ENCODE peak calls at places on chromosomes 11 and 22, in eight cellular contexts. One of them, this sample, is unnamed.

GRCh38 chr22:37484115-37485005 is 1.8 kb downstream of the MFNG start:
- DNase-seq in HT-29: no peak
- DNase-seq in amniotic stem cell: no peak
- DNase-seq in dorsolateral prefrontal cortex: no peak
- DNase-seq in mucosa of gallbladder: peak
- DNase-seq in left colon: peak
- DNase-seq in HEK293T: no peak
- DNase-seq in DMS 273 treated with DMSO at 0.1 percent for 48 hours: no peak
- DNase-seq in this sample: no peak

GRCh38 chr22:30007361-30007760 is 72.9 kb upstream of the HORMAD2 start:
- DNase-seq in HT-29: no peak
- DNase-seq in amniotic stem cell: no peak
- DNase-seq in dorsolateral prefrontal cortex: no peak
- DNase-seq in mucosa of gallbladder: no peak
- DNase-seq in left colon: no peak
- DNase-seq in HEK293T: no peak
- DNase-seq in DMS 273 treated with DMSO at 0.1 percent for 48 hours: no peak
- DNase-seq in this sample: no peak

GRCh38 chr11:129280027-129280811 is 88.1 kb upstream of the ARHGAP32 start:
- DNase-seq in HT-29: peak
- DNase-seq in amniotic stem cell: no peak
- DNase-seq in dorsolateral prefrontal cortex: no peak
- DNase-seq in mucosa of gallbladder: no peak
- DNase-seq in left colon: no peak
- DNase-seq in HEK293T: no peak
- DNase-seq in DMS 273 treated with DMSO at 0.1 percent for 48 hours: no peak
- DNase-seq in this sample: no peak

GRCh38 chr11:118338637-118339061 is 3.9 kb downstream of the CD3D start:
- DNase-seq in HT-29: no peak
- DNase-seq in amniotic stem cell: no peak
- DNase-seq in dorsolateral prefrontal cortex: no peak
- DNase-seq in mucosa of gallbladder: peak
- DNase-seq in left colon: peak
- DNase-seq in HEK293T: peak
- DNase-seq in DMS 273 treated with DMSO at 0.1 percent for 48 hours: no peak
- DNase-seq in this sample: no peak

GRCh38 chr22:47835726-47836125 is 1073.3 kb downstream of the TBC1D22A start:
- DNase-seq in HT-29: peak
- DNase-seq in amniotic stem cell: no peak
- DNase-seq in dorsolateral prefrontal cortex: no peak
- DNase-seq in mucosa of gallbladder: no peak
- DNase-seq in left colon: no peak
- DNase-seq in HEK293T: no peak
- DNase-seq in DMS 273 treated with DMSO at 0.1 percent for 48 hours: no peak
- DNase-seq in this sample: no peak

GRCh38 chr11:61473370-61474025 is 35.1 kb upstream of the LRRC10B start:
- DNase-seq in HT-29: no peak
- DNase-seq in amniotic stem cell: peak
- DNase-seq in dorsolateral prefrontal cortex: no peak
- DNase-seq in mucosa of gallbladder: no peak
- DNase-seq in left colon: no peak
- DNase-seq in HEK293T: no peak
- DNase-seq in DMS 273 treated with DMSO at 0.1 percent for 48 hours: no peak
- DNase-seq in this sample: no peak

GRCh38 chr11:112270551-112271180 is 10.0 kb upstream of the PLET1 start:
- DNase-seq in HT-29: peak
- DNase-seq in amniotic stem cell: no peak
- DNase-seq in dorsolateral prefrontal cortex: no peak
- DNase-seq in mucosa of gallbladder: peak
- DNase-seq in left colon: no peak
- DNase-seq in HEK293T: no peak
- DNase-seq in DMS 273 treated with DMSO at 0.1 percent for 48 hours: no peak
- DNase-seq in this sample: no peak

GRCh38 chr11:68996376-68997123 is 15.8 kb upstream of the MRGPRD start:
- DNase-seq in HT-29: no peak
- DNase-seq in amniotic stem cell: no peak
- DNase-seq in dorsolateral prefrontal cortex: no peak
- DNase-seq in mucosa of gallbladder: no peak
- DNase-seq in left colon: no peak
- DNase-seq in HEK293T: no peak
- DNase-seq in DMS 273 treated with DMSO at 0.1 percent for 48 hours: no peak
- DNase-seq in this sample: no peak

GRCh38 chr11:45658292-45658991 is 7.0 kb downstream of the CHST1 start:
- DNase-seq in HT-29: no peak
- DNase-seq in amniotic stem cell: peak
- DNase-seq in dorsolateral prefrontal cortex: no peak
- DNase-seq in mucosa of gallbladder: peak
- DNase-seq in left colon: peak
- DNase-seq in HEK293T: no peak
- DNase-seq in DMS 273 treated with DMSO at 0.1 percent for 48 hours: no peak
- DNase-seq in this sample: no peak

GRCh38 chr11:72005347-72006260 is 6.9 kb downstream of the IL18BP start:
- DNase-seq in HT-29: no peak
- DNase-seq in amniotic stem cell: no peak
- DNase-seq in dorsolateral prefrontal cortex: no peak
- DNase-seq in mucosa of gallbladder: no peak
- DNase-seq in left colon: no peak
- DNase-seq in HEK293T: no peak
- DNase-seq in DMS 273 treated with DMSO at 0.1 percent for 48 hours: no peak
- DNase-seq in this sample: no peak

GRCh38 chr11:8690374-8691342 is 8.1 kb downstream of the RPL27A start:
- DNase-seq in HT-29: no peak
- DNase-seq in amniotic stem cell: no peak
- DNase-seq in dorsolateral prefrontal cortex: no peak
- DNase-seq in mucosa of gallbladder: no peak
- DNase-seq in left colon: peak
- DNase-seq in HEK293T: no peak
- DNase-seq in DMS 273 treated with DMSO at 0.1 percent for 48 hours: no peak
- DNase-seq in this sample: no peak

GRCh38 chr22:49129736-49130135 is 697.9 kb downstream of the BRD1 start:
- DNase-seq in HT-29: no peak
- DNase-seq in amniotic stem cell: no peak
- DNase-seq in dorsolateral prefrontal cortex: no peak
- DNase-seq in mucosa of gallbladder: no peak
- DNase-seq in left colon: no peak
- DNase-seq in HEK293T: no peak
- DNase-seq in DMS 273 treated with DMSO at 0.1 percent for 48 hours: no peak
- DNase-seq in this sample: no peak

GRCh38 chr11:73186294-73186850 is 31.7 kb upstream of the P2RY2 start:
- DNase-seq in HT-29: no peak
- DNase-seq in amniotic stem cell: no peak
- DNase-seq in dorsolateral prefrontal cortex: no peak
- DNase-seq in mucosa of gallbladder: no peak
- DNase-seq in left colon: no peak
- DNase-seq in HEK293T: no peak
- DNase-seq in DMS 273 treated with DMSO at 0.1 percent for 48 hours: no peak
- DNase-seq in this sample: no peak

GRCh38 chr11:15038963-15039362 is 34.4 kb upstream of the CALCB start:
- DNase-seq in HT-29: peak
- DNase-seq in amniotic stem cell: no peak
- DNase-seq in dorsolateral prefrontal cortex: no peak
- DNase-seq in mucosa of gallbladder: no peak
- DNase-seq in left colon: no peak
- DNase-seq in HEK293T: no peak
- DNase-seq in DMS 273 treated with DMSO at 0.1 percent for 48 hours: no peak
- DNase-seq in this sample: no peak

GRCh38 chr11:109583996-109584395 is 162.0 kb downstream of the C11orf87 start:
- DNase-seq in HT-29: no peak
- DNase-seq in amniotic stem cell: no peak
- DNase-seq in dorsolateral prefrontal cortex: no peak
- DNase-seq in mucosa of gallbladder: no peak
- DNase-seq in left colon: no peak
- DNase-seq in HEK293T: no peak
- DNase-seq in DMS 273 treated with DMSO at 0.1 percent for 48 hours: no peak
- DNase-seq in this sample: no peak

GRCh38 chr22:41387341-41387740 is 5.6 kb downstream of the TEF start:
- DNase-seq in HT-29: no peak
- DNase-seq in amniotic stem cell: no peak
- DNase-seq in dorsolateral prefrontal cortex: peak
- DNase-seq in mucosa of gallbladder: no peak
- DNase-seq in left colon: no peak
- DNase-seq in HEK293T: no peak
- DNase-seq in DMS 273 treated with DMSO at 0.1 percent for 48 hours: no peak
- DNase-seq in this sample: no peak

GRCh38 chr22:22178992-22179391 is 65.6 kb upstream of the VPREB1 start:
- DNase-seq in HT-29: no peak
- DNase-seq in amniotic stem cell: no peak
- DNase-seq in dorsolateral prefrontal cortex: no peak
- DNase-seq in mucosa of gallbladder: no peak
- DNase-seq in left colon: no peak
- DNase-seq in HEK293T: no peak
- DNase-seq in DMS 273 treated with DMSO at 0.1 percent for 48 hours: no peak
- DNase-seq in this sample: no peak

GRCh38 chr22:46038516-46039430 is 61.8 kb upstream of the WNT7B start:
- DNase-seq in HT-29: no peak
- DNase-seq in amniotic stem cell: no peak
- DNase-seq in dorsolateral prefrontal cortex: no peak
- DNase-seq in mucosa of gallbladder: no peak
- DNase-seq in left colon: peak
- DNase-seq in HEK293T: no peak
- DNase-seq in DMS 273 treated with DMSO at 0.1 percent for 48 hours: no peak
- DNase-seq in this sample: no peak

GRCh38 chr11:67391304-67392181 is at the start of gene RAD9A:
- DNase-seq in HT-29: peak
- DNase-seq in amniotic stem cell: peak
- DNase-seq in dorsolateral prefrontal cortex: peak
- DNase-seq in mucosa of gallbladder: peak
- DNase-seq in left colon: peak
- DNase-seq in HEK293T: peak
- DNase-seq in DMS 273 treated with DMSO at 0.1 percent for 48 hours: peak
- DNase-seq in this sample: peak

GRCh38 chr11:86138958-86139357 is 70.1 kb upstream of the PICALM start:
- DNase-seq in HT-29: no peak
- DNase-seq in amniotic stem cell: no peak
- DNase-seq in dorsolateral prefrontal cortex: no peak
- DNase-seq in mucosa of gallbladder: no peak
- DNase-seq in left colon: no peak
- DNase-seq in HEK293T: no peak
- DNase-seq in DMS 273 treated with DMSO at 0.1 percent for 48 hours: no peak
- DNase-seq in this sample: no peak

GRCh38 chr11:132077416-132077815 is 707.0 kb downstream of the NTM start:
- DNase-seq in HT-29: no peak
- DNase-seq in amniotic stem cell: no peak
- DNase-seq in dorsolateral prefrontal cortex: no peak
- DNase-seq in mucosa of gallbladder: no peak
- DNase-seq in left colon: no peak
- DNase-seq in HEK293T: no peak
- DNase-seq in DMS 273 treated with DMSO at 0.1 percent for 48 hours: no peak
- DNase-seq in this sample: no peak

GRCh38 chr22:38110863-38111852 is 674 bp upstream of the BAIAP2L2 start:
- DNase-seq in HT-29: peak
- DNase-seq in amniotic stem cell: no peak
- DNase-seq in dorsolateral prefrontal cortex: no peak
- DNase-seq in mucosa of gallbladder: peak
- DNase-seq in left colon: peak
- DNase-seq in HEK293T: no peak
- DNase-seq in DMS 273 treated with DMSO at 0.1 percent for 48 hours: no peak
- DNase-seq in this sample: no peak

GRCh38 chr11:132244871-132245557 is 874.6 kb downstream of the NTM start:
- DNase-seq in HT-29: no peak
- DNase-seq in amniotic stem cell: no peak
- DNase-seq in dorsolateral prefrontal cortex: no peak
- DNase-seq in mucosa of gallbladder: no peak
- DNase-seq in left colon: no peak
- DNase-seq in HEK293T: no peak
- DNase-seq in DMS 273 treated with DMSO at 0.1 percent for 48 hours: no peak
- DNase-seq in this sample: no peak

GRCh38 chr22:20607157-20607907 is 99.9 kb downstream of the MED15 start:
- DNase-seq in HT-29: no peak
- DNase-seq in amniotic stem cell: no peak
- DNase-seq in dorsolateral prefrontal cortex: no peak
- DNase-seq in mucosa of gallbladder: no peak
- DNase-seq in left colon: no peak
- DNase-seq in HEK293T: no peak
- DNase-seq in DMS 273 treated with DMSO at 0.1 percent for 48 hours: no peak
- DNase-seq in this sample: no peak

GRCh38 chr11:115201121-115201792 is 303.0 kb downstream of the CADM1 start:
- DNase-seq in HT-29: no peak
- DNase-seq in amniotic stem cell: no peak
- DNase-seq in dorsolateral prefrontal cortex: no peak
- DNase-seq in mucosa of gallbladder: no peak
- DNase-seq in left colon: no peak
- DNase-seq in HEK293T: peak
- DNase-seq in DMS 273 treated with DMSO at 0.1 percent for 48 hours: no peak
- DNase-seq in this sample: no peak

GRCh38 chr22:27580311-27580897 is 221.2 kb downstream of the MN1 start:
- DNase-seq in HT-29: no peak
- DNase-seq in amniotic stem cell: no peak
- DNase-seq in dorsolateral prefrontal cortex: no peak
- DNase-seq in mucosa of gallbladder: no peak
- DNase-seq in left colon: no peak
- DNase-seq in HEK293T: no peak
- DNase-seq in DMS 273 treated with DMSO at 0.1 percent for 48 hours: no peak
- DNase-seq in this sample: no peak

GRCh38 chr11:2577071-2578005 is 122.5 kb downstream of the KCNQ1OT1 start:
- DNase-seq in HT-29: no peak
- DNase-seq in amniotic stem cell: no peak
- DNase-seq in dorsolateral prefrontal cortex: no peak
- DNase-seq in mucosa of gallbladder: no peak
- DNase-seq in left colon: peak
- DNase-seq in HEK293T: no peak
- DNase-seq in DMS 273 treated with DMSO at 0.1 percent for 48 hours: no peak
- DNase-seq in this sample: no peak

GRCh38 chr22:49923445-49923844 is 5.0 kb downstream of the CRELD2 start:
- DNase-seq in HT-29: no peak
- DNase-seq in amniotic stem cell: no peak
- DNase-seq in dorsolateral prefrontal cortex: no peak
- DNase-seq in mucosa of gallbladder: no peak
- DNase-seq in left colon: no peak
- DNase-seq in HEK293T: no peak
- DNase-seq in DMS 273 treated with DMSO at 0.1 percent for 48 hours: no peak
- DNase-seq in this sample: no peak

GRCh38 chr22:45644714-45645113 is 26.9 kb upstream of the ATXN10 start:
- DNase-seq in HT-29: no peak
- DNase-seq in amniotic stem cell: no peak
- DNase-seq in dorsolateral prefrontal cortex: no peak
- DNase-seq in mucosa of gallbladder: no peak
- DNase-seq in left colon: no peak
- DNase-seq in HEK293T: no peak
- DNase-seq in DMS 273 treated with DMSO at 0.1 percent for 48 hours: no peak
- DNase-seq in this sample: no peak

GRCh38 chr22:44898236-44898635 is 111.6 kb downstream of the PHF21B start:
- DNase-seq in HT-29: no peak
- DNase-seq in amniotic stem cell: no peak
- DNase-seq in dorsolateral prefrontal cortex: no peak
- DNase-seq in mucosa of gallbladder: no peak
- DNase-seq in left colon: no peak
- DNase-seq in HEK293T: no peak
- DNase-seq in DMS 273 treated with DMSO at 0.1 percent for 48 hours: no peak
- DNase-seq in this sample: no peak

GRCh38 chr11:128814856-128815705 is 52.0 kb downstream of the KCNJ1 start:
- DNase-seq in HT-29: peak
- DNase-seq in amniotic stem cell: peak
- DNase-seq in dorsolateral prefrontal cortex: no peak
- DNase-seq in mucosa of gallbladder: peak
- DNase-seq in left colon: no peak
- DNase-seq in HEK293T: peak
- DNase-seq in DMS 273 treated with DMSO at 0.1 percent for 48 hours: no peak
- DNase-seq in this sample: no peak

GRCh38 chr11:6321961-6322362 is 1.7 kb upstream of the CAVIN3 start:
- DNase-seq in HT-29: no peak
- DNase-seq in amniotic stem cell: no peak
- DNase-seq in dorsolateral prefrontal cortex: no peak
- DNase-seq in mucosa of gallbladder: no peak
- DNase-seq in left colon: no peak
- DNase-seq in HEK293T: no peak
- DNase-seq in DMS 273 treated with DMSO at 0.1 percent for 48 hours: no peak
- DNase-seq in this sample: no peak

GRCh38 chr11:4607111-4607510 is 920 bp downstream of the TRIM68 start:
- DNase-seq in HT-29: peak
- DNase-seq in amniotic stem cell: no peak
- DNase-seq in dorsolateral prefrontal cortex: no peak
- DNase-seq in mucosa of gallbladder: no peak
- DNase-seq in left colon: no peak
- DNase-seq in HEK293T: no peak
- DNase-seq in DMS 273 treated with DMSO at 0.1 percent for 48 hours: no peak
- DNase-seq in this sample: no peak

GRCh38 chr11:61875698-61876097 is 15.6 kb downstream of the FADS3 start:
- DNase-seq in HT-29: no peak
- DNase-seq in amniotic stem cell: no peak
- DNase-seq in dorsolateral prefrontal cortex: no peak
- DNase-seq in mucosa of gallbladder: no peak
- DNase-seq in left colon: no peak
- DNase-seq in HEK293T: no peak
- DNase-seq in DMS 273 treated with DMSO at 0.1 percent for 48 hours: no peak
- DNase-seq in this sample: no peak

This sample was measured in D721Med.